ENCODE peak calls at places on chromosomes 11 and 22, in eight cellular contexts. D is HCT116, H is IMR-90, L is SK-N-SH, J is K562, O is HepG2, R is H1, W is GM12878. K is an unnamed sample.

GRCh38 chr22:35355744-35356420 is 25.0 kb upstream of the HMOX1 start:
- DNase-seq in D (no peak), H (peak), L (no peak), J (no peak), O (no peak), R (no peak), W (no peak), K (no peak)

GRCh38 chr11:1293619-1294015 is 15.8 kb downstream of the TOLLIP start:
- DNase-seq in D (no peak), H (no peak), L (peak), J (no peak), O (no peak), R (no peak), W (no peak), K (peak)

GRCh38 chr22:46815896-46816721 is 53.7 kb downstream of the TBC1D22A start:
- DNase-seq in D (no peak), H (peak), L (no peak), J (peak), O (peak), R (peak), W (no peak), K (no peak)

GRCh38 chr22:36397081-36397766 is 9.5 kb upstream of the MYH9 start:
- DNase-seq in D (no peak), H (peak), L (no peak), J (no peak), O (peak), R (no peak), W (no peak), K (peak)

GRCh38 chr11:107859459-107860239 is 1.1 kb upstream of the SLC35F2 start:
- DNase-seq in D (peak), H (no peak), L (peak), J (peak), O (no peak), R (peak), W (peak), K (peak)

GRCh38 chr22:26631282-26631681 is 9.5 kb downstream of the CRYBA4 start:
- DNase-seq in D (no peak), H (no peak), L (no peak), J (no peak), O (no peak), R (no peak), W (no peak), K (no peak)

GRCh38 chr11:70122490-70123198 is 44.5 kb downstream of the ANO1 start:
- DNase-seq in D (no peak), H (no peak), L (no peak), J (no peak), O (no peak), R (no peak), W (no peak), K (no peak)

GRCh38 chr11:99351620-99352019 is 330.9 kb downstream of the CNTN5 start:
- DNase-seq in D (no peak), H (peak), L (no peak), J (no peak), O (no peak), R (no peak), W (no peak), K (no peak)

GRCh38 chr22:40578171-40578570 is 58.3 kb downstream of the MRTFA start:
- DNase-seq in D (no peak), H (no peak), L (no peak), J (no peak), O (no peak), R (no peak), W (no peak), K (no peak)

GRCh38 chr11:103529217-103529684 is 420.0 kb downstream of the DYNC2H1 start:
- DNase-seq in D (no peak), H (peak), L (no peak), J (no peak), O (no peak), R (no peak), W (no peak), K (peak)

GRCh38 chr11:61254403-61255025 is 13.5 kb downstream of the PGA5 start:
- DNase-seq in D (peak), H (peak), L (peak), J (peak), O (peak), R (peak), W (peak), K (peak)

GRCh38 chr11:32573228-32573627 is 10.4 kb upstream of the EIF3M start:
- DNase-seq in D (no peak), H (no peak), L (no peak), J (no peak), O (no peak), R (no peak), W (no peak), K (no peak)

GRCh38 chr22:44425356-44425755 is 72.7 kb downstream of the RTL6 start:
- DNase-seq in D (no peak), H (peak), L (no peak), J (no peak), O (no peak), R (no peak), W (no peak), K (no peak)

GRCh38 chr11:24502425-24502824 is 5.6 kb downstream of the LUZP2 start:
- DNase-seq in D (no peak), H (no peak), L (no peak), J (no peak), O (no peak), R (no peak), W (no peak), K (no peak)

GRCh38 chr11:25758145-25758661 is 573.7 kb upstream of the ANO3 start:
- DNase-seq in D (no peak), H (no peak), L (no peak), J (no peak), O (no peak), R (no peak), W (no peak), K (no peak)

GRCh38 chr11:103326070-103326794 is 217.0 kb downstream of the DYNC2H1 start:
- DNase-seq in D (peak), H (peak), L (peak), J (peak), O (peak), R (peak), W (peak), K (peak)

GRCh38 chr11:12048936-12049790 is 40.7 kb upstream of the DKK3 start:
- DNase-seq in D (no peak), H (peak), L (no peak), J (no peak), O (no peak), R (no peak), W (no peak), K (no peak)

GRCh38 chr11:133198326-133198725 is 334.0 kb downstream of the OPCML start:
- DNase-seq in D (no peak), H (no peak), L (no peak), J (no peak), O (no peak), R (no peak), W (no peak), K (no peak)

GRCh38 chr22:33109532-33110148 is 51.5 kb upstream of the SYN3 start:
- DNase-seq in D (no peak), H (no peak), L (no peak), J (no peak), O (no peak), R (no peak), W (no peak), K (no peak)

GRCh38 chr11:42244376-42244775 is 784.9 kb upstream of the LRRC4C start:
- DNase-seq in D (no peak), H (no peak), L (no peak), J (no peak), O (no peak), R (no peak), W (no peak), K (no peak)

GRCh38 chr11:14645247-14645912 is 1.8 kb downstream of the PDE3B start:
- DNase-seq in D (no peak), H (peak), L (peak), J (peak), O (peak), R (no peak), W (no peak), K (peak)

GRCh38 chr11:5232150-5232549 is 2.1 kb downstream of the HBD start:
- DNase-seq in D (no peak), H (no peak), L (no peak), J (no peak), O (no peak), R (no peak), W (no peak), K (no peak)

GRCh38 chr22:46081831-46082210 is 68.5 kb upstream of the PPARA start:
- DNase-seq in D (no peak), H (no peak), L (no peak), J (no peak), O (no peak), R (no peak), W (no peak), K (no peak)

GRCh38 chr11:17611503-17612220 is 64.6 kb downstream of the OTOG start:
- DNase-seq in D (no peak), H (no peak), L (no peak), J (no peak), O (no peak), R (no peak), W (no peak), K (no peak)

GRCh38 chr11:70002433-70002832 is 75.7 kb upstream of the ANO1 start:
- DNase-seq in D (no peak), H (no peak), L (no peak), J (no peak), O (no peak), R (no peak), W (no peak), K (no peak)

GRCh38 chr22:42303304-42304020 is 33.0 kb upstream of the TCF20 start:
- DNase-seq in D (no peak), H (no peak), L (no peak), J (no peak), O (peak), R (no peak), W (no peak), K (no peak)

GRCh38 chr11:19116315-19116970 is 525 bp upstream of the ZDHHC13 start:
- DNase-seq in D (no peak), H (no peak), L (no peak), J (no peak), O (no peak), R (no peak), W (peak), K (no peak)

GRCh38 chr11:123577081-123577598 is 77.3 kb downstream of the SCN3B start:
- DNase-seq in D (peak), H (peak), L (peak), J (peak), O (peak), R (peak), W (no peak), K (peak)

DNA sequence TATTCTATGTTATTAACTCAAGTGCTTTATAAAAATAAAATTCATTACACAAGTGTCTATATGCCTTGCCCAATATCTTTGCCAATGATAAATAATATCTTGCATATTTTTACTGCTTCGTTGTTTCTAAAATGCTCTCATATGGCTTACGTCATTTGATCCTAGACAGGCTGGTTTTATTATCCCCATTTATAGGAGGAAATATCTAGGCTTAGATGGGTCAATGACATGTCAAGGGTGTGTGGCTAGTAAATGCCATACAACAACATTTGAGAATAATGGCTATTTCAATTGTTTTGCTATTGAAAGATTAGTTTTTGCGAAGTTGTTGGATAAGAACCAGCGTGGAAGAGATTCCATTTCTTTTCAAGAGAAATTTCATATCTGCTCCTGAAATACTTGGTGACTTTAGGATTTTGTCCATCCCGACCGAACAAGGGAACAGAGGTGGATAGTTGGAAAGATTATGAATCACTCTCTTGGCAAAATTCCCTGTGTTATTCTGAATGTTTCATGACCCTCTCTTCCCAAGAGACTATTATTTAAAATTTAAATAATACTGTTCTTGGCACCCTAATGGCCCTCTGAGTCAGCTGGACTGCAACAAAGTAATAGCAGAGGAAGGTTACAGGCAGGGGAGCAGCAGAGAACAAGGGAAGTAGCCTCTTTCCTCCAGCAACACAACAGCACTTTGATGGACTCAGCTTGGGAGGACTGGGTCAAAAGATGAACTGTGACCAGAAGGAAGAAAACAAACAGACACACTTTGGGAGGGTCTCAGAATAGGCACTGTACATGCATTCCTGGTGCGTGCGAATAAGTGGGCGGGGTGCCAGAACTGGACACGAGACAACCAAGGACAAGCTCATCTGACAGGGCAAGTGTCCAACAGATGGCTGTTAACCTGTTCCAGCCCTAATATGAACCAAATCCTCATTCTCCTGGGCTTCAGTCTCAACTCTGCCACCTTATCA is 94.5 kb downstream of the ME3 start:
- DNase-seq in D (peak), H (peak), L (no peak), J (no peak), O (peak), R (no peak), W (no peak), K (peak)
- TF ChIP-seq RAD21 in D (no peak), H (no peak), L (no peak), J (no peak), O (no peak), R (no peak), W (no peak), K (peak)

GRCh38 chr11:45341379-45341778 is 55.2 kb upstream of the SYT13 start:
- DNase-seq in D (no peak), H (no peak), L (no peak), J (no peak), O (no peak), R (peak), W (no peak), K (no peak)
- TF ChIP-seq RAD21 in D (no peak), H (no peak), L (no peak), J (no peak), O (no peak), R (no peak), W (no peak), K (no peak)

DNA sequence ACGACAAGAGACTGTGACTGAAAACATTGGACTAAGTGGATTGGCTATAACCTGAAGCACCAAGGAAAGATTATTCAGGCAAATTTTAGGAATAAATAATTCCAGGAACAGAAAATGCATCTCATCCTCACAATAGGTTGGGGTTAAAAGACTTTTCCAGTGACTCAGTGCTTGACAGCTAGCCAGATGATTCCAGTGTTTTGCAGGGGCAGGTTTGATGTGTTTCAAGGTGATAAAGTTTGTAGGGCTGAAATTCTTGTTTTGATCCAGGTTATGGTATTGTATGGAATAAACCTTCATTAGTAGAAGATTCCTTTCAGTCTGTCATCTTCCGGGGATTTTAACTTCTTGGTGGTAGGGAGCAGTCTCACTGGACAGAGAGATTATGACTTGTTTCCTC is 2.3 kb downstream of the EXT2 start:
- DNase-seq in D (no peak), H (peak), L (no peak), J (no peak), O (no peak), R (no peak), W (no peak), K (no peak)
- TF ChIP-seq RAD21 in D (no peak), H (no peak), L (no peak), J (no peak), O (no peak), R (no peak), W (no peak), K (no peak)

GRCh38 chr11:116576523-116576922 is 196.3 kb downstream of the BUD13 start:
- DNase-seq in D (no peak), H (no peak), L (no peak), J (no peak), O (peak), R (no peak), W (no peak), K (no peak)
- TF ChIP-seq RAD21 in D (no peak), H (no peak), L (no peak), J (no peak), O (no peak), R (no peak), W (no peak), K (no peak)

GRCh38 chr11:64661146-64661545 is 61.9 kb downstream of the NRXN2 start:
- DNase-seq in D (no peak), H (peak), L (no peak), J (no peak), O (no peak), R (no peak), W (no peak), K (no peak)
- TF ChIP-seq RAD21 in D (no peak), H (no peak), L (no peak), J (no peak), O (no peak), R (no peak), W (no peak), K (no peak)

DNA sequence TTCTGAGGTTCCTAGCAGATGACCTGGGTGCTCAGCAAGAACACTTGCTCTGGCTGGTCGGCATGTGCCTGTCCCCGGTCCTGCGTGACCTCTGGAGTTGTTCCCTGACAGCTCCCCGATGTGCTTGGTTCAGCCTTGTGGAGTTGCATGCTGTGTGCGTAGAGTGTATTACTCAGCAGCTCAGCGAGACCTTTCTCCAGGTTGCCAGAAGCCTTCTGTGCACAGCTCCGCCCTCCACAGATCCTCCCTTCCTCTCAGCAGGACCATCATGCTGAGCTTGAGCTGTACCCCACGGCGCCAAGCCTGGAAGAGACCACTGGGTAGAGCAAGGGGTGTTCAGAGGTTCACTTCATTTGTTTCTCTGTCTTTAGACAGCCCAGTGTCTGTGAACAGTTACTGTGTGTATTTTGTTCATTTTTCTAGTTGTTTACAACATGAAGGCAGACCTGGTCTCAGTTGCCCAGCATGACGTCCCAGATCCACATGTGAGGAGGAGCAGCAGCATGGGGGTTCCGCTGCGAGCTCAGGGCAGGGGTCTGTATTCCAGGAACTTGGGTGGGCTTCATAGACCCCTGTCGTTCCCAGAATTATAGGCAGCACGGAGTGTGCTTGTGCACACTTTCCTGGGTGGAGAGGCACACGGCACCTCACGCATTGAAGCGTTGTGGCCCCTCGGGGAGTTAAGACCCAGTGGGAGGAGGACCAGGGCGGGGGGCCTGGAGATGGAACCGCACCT is 148.6 kb downstream of the IGLL1 start:
- DNase-seq in D (no peak), H (no peak), L (no peak), J (peak), O (peak), R (no peak), W (no peak), K (peak)
- TF ChIP-seq RAD21 in D (no peak), H (no peak), L (no peak), J (no peak), O (no peak), R (no peak), W (no peak), K (no peak)

GRCh38 chr11:72924568-72925190 is 110.5 kb downstream of the ATG16L2 start:
- DNase-seq in D (peak), H (peak), L (peak), J (peak), O (peak), R (no peak), W (peak), K (peak)
- TF ChIP-seq RAD21 in D (peak), H (peak), L (peak), J (peak), O (no peak), R (peak), W (peak), K (peak)

GRCh38 chr11:130399196-130399595 is 29.2 kb downstream of the ADAMTS8 start:
- DNase-seq in D (no peak), H (no peak), L (no peak), J (no peak), O (no peak), R (no peak), W (no peak), K (no peak)
- TF ChIP-seq RAD21 in D (no peak), H (no peak), L (no peak), J (no peak), O (no peak), R (no peak), W (no peak), K (no peak)

K was measured in A549.